ENCODE peak calls at places on chromosomes 4 and X, in six cellular contexts. S is K562, W is stomach, U is sigmoid colon, D is prostate gland, I is suprapubic skin. T is an unnamed sample.
A peak's percentile ranks its signal among the peaks of the same experiment; 100 is the strongest.

GRCh38 chr4:153676984-153677383 is 7.1 kb upstream of the TLR2 start:
- DNase-seq in S (no peak), W (no peak), U (no peak), D (no peak), I (no peak), T (no peak)

GRCh38 chr4:25007608-25008007 is 23.1 kb downstream of the LGI2 start:
- DNase-seq in S (no peak), W (no peak), U (peak; percentile 67), D (no peak), I (no peak), T (no peak)

GRCh38 chr4:6562931-6563901 is 11.8 kb upstream of the MAN2B2 start:
- DNase-seq in S (peak; percentile 80), W (no peak), U (no peak), D (no peak), I (no peak), T (no peak)

GRCh38 chr4:80079255-80079923 is 6.4 kb upstream of the ANTXR2 start:
- DNase-seq in S (no peak), W (no peak), U (no peak), D (no peak), I (no peak), T (no peak)

GRCh38 chr4:121375262-121375661 is 5.6 kb downstream of the QRFPR start:
- DNase-seq in S (no peak), W (no peak), U (no peak), D (no peak), I (no peak), T (no peak)

GRCh38 chrX:85963736-85964135 is 83.6 kb downstream of the CHM start:
- DNase-seq in S (no peak), W (no peak), U (no peak), D (no peak), I (no peak), T (no peak)

GRCh38 chr4:115529126-115529525 is 415.7 kb upstream of the NDST4 start:
- DNase-seq in S (no peak), W (no peak), U (no peak), D (no peak), I (no peak), T (no peak)

GRCh38 chrX:100410083-100410590 is at the start of gene PCDH19:
- DNase-seq in S (peak; percentile 8), W (peak; percentile 54), U (peak; percentile 65), D (peak; percentile 13), I (no peak), T (peak; percentile 40)

GRCh38 chrX:24242649-24243556 is 71.0 kb downstream of the SUPT20HL2 start:
- DNase-seq in S (no peak), W (peak; percentile 27), U (peak; percentile 90), D (peak; percentile 4), I (peak; percentile 80), T (no peak)

GRCh38 chrX:29746326-29746725 is 469.0 kb upstream of the MAGEB2 start:
- DNase-seq in S (no peak), W (no peak), U (no peak), D (no peak), I (no peak), T (no peak)

GRCh38 chr4:158496030-158496741 is 25.5 kb upstream of the RXFP1 start:
- DNase-seq in S (peak; percentile 27), W (peak; percentile 44), U (no peak), D (no peak), I (no peak), T (peak; percentile 1)

GRCh38 chr4:3059896-3060295 is 14.4 kb downstream of the HTT-AS start:
- DNase-seq in S (no peak), W (no peak), U (no peak), D (no peak), I (no peak), T (no peak)

GRCh38 chrX:100673397-100673953 is 29.5 kb downstream of the SRPX2 start:
- DNase-seq in S (no peak), W (no peak), U (no peak), D (no peak), I (no peak), T (no peak)

GRCh38 chrX:39602226-39602625 is 495.5 kb downstream of the BCOR start:
- DNase-seq in S (no peak), W (no peak), U (no peak), D (no peak), I (no peak), T (no peak)

GRCh38 chr4:137768196-137768595 is 235.9 kb upstream of the PCDH18 start:
- DNase-seq in S (no peak), W (no peak), U (no peak), D (no peak), I (no peak), T (no peak)

GRCh38 chrX:7283741-7284140 is 135.8 kb upstream of the PUDP start:
- DNase-seq in S (no peak), W (no peak), U (no peak), D (no peak), I (no peak), T (no peak)

GRCh38 chr4:24560770-24561415 is 23.5 kb downstream of the DHX15 start:
- DNase-seq in S (no peak), W (no peak), U (no peak), D (no peak), I (no peak), T (no peak)

GRCh38 chr4:129239088-129239487 is 143.1 kb downstream of the C4orf33 start:
- DNase-seq in S (no peak), W (no peak), U (no peak), D (no peak), I (no peak), T (no peak)

GRCh38 chr4:52868138-52868537 is 6.0 kb downstream of the RASL11B start:
- DNase-seq in S (no peak), W (no peak), U (no peak), D (peak; percentile 55), I (no peak), T (no peak)

GRCh38 chr4:113951263-113951662 is 28.2 kb downstream of the ARSJ start:
- DNase-seq in S (no peak), W (no peak), U (no peak), D (no peak), I (no peak), T (no peak)

GRCh38 chrX:119981286-119982070 is 37.9 kb upstream of the NKAP start:
- DNase-seq in S (no peak), W (no peak), U (no peak), D (no peak), I (no peak), T (no peak)

GRCh38 chrX:6738518-6739470 is 203.9 kb upstream of the VCX3A start:
- DNase-seq in S (no peak), W (no peak), U (no peak), D (no peak), I (no peak), T (peak; percentile 9)

GRCh38 chr4:102438873-102439614 is 62.1 kb upstream of the NFKB1 start:
- DNase-seq in S (no peak), W (no peak), U (no peak), D (peak; percentile 44), I (no peak), T (no peak)

GRCh38 chrX:34491126-34491525 is 166.0 kb downstream of the TMEM47 start:
- DNase-seq in S (no peak), W (no peak), U (no peak), D (no peak), I (no peak), T (no peak)

GRCh38 chr4:124631760-124632159 is 80.8 kb downstream of the ANKRD50 start:
- DNase-seq in S (no peak), W (peak; percentile 57), U (no peak), D (peak; percentile 16), I (no peak), T (no peak)

GRCh38 chr4:36189511-36190226 is 54.6 kb downstream of the ARAP2 start:
- DNase-seq in S (no peak), W (no peak), U (no peak), D (no peak), I (no peak), T (no peak)

GRCh38 chr4:15882675-15883086 is 55.9 kb downstream of the FGFBP1 start:
- DNase-seq in S (peak; percentile 44), W (peak; percentile 39), U (peak; percentile 69), D (peak; percentile 48), I (no peak), T (peak; percentile 20)

GRCh38 chr4:70991596-70991995 is 1.9 kb upstream of the DCK start:
- DNase-seq in S (no peak), W (no peak), U (no peak), D (no peak), I (no peak), T (no peak)

GRCh38 chr4:183355405-183355804 is 33.2 kb upstream of the CLDN24 start:
- DNase-seq in S (no peak), W (no peak), U (no peak), D (no peak), I (no peak), T (no peak)
- TF ChIP-seq POLR2AphosphoS5 in S (no peak), W (peak; percentile 44), U (no peak), D (no peak), I (no peak), T (no peak)

DNA sequence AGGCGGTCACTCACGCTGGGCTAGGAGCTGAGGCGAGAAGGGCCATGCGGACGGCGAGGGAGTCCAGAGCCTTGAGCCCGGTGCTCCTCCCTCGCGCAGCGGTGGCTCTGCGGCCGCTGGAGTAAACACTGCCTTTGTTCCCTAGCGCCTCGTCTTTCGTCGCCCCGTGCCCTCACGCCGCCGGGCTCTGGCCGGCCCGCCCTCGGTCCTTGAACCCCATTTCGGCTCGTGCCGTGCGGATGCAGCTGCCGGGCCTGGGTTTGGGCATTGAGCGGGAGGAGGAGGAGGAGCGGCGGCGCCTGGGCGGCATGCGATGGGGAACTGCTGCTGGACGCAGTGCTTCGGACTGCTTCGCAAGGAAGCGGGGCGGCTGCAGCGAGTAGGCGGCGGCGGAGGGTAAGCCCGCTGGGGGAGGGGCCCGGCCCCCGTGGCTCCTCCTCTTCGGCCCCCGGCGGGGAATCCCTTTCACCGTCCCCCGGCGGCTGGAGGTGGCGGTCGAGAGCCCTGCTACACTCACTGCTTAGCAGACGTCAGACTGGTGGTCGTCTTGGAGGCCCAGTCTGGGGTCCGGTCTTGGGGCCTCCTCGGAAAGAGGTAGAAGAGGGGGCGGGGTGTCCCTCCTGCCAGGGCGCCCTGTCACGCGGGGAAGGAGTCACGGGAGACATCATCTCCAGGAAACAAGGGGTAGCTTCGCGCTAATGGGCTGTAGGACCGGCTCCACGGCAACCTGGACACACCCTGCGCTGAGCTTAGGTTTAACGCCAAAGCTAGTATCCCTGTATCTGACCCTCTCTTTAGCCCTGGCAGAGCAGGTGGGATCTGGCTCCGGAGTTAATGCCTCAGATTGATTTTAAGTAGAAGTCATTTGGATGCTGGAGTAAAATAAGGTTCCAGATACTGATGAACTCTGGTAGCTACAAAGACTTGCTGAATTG is at the start of gene AP1AR:
- DNase-seq in S (peak; percentile 88), W (peak; percentile 78), U (peak; percentile 92), D (peak; percentile 70), I (peak; percentile 93), T (peak; percentile 76)
- TF ChIP-seq POLR2A in S (peak; percentile 90), W (peak; percentile 47), U (peak; percentile 51), D (peak; percentile 88), I (peak; percentile 77), T (peak; percentile 83)

DNA sequence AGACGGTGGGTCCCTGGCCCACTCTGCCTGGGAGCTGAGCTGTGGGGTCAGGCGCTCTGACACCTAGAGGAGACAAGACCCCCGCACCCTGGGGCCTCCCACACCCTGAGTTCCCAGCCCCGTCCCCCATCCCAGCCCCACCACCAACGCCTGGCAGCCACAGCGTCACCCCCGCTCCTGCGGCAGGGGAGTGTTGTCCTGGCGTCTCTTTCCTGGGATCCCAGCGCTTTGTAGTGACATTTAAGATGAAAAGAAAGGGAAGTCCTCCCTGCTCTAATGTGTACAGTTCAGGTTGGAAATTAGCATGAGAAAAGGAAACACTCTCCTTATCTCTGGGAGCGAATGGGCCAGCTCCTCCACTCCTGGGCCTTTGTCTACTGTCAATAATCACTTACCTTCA is 112.1 kb downstream of the FAM53A start:
- DNase-seq in S (no peak), W (no peak), U (peak; percentile 35), D (no peak), I (no peak), T (no peak)
- TF ChIP-seq POLR2AphosphoS5 in S (no peak), W (no peak), U (no peak), D (no peak), I (no peak), T (no peak)

GRCh38 chrX:130084651-130085237 is 25.6 kb downstream of the ELF4 start:
- DNase-seq in S (no peak), W (no peak), U (no peak), D (no peak), I (no peak), T (no peak)
- TF ChIP-seq POLR2A in S (no peak), W (no peak), U (no peak), D (no peak), I (no peak), T (no peak)

T was measured in GM12892.